ENCODE peak calls at places on chromosomes 13 and 19, in seven cellular contexts. Z, V, R, O, L, H and A are unnamed samples.

GRCh38 chr13:84192125-84192524 is 309.9 kb upstream of the SLITRK1 start:
- DNase-seq in L (no peak), H (peak), Z (peak), R (no peak), V (no peak), O (no peak), A (no peak)

GRCh38 chr19:17095141-17095919 is 19.8 kb downstream of the MYO9B start:
- DNase-seq in V (no peak), R (peak), O (no peak), H (no peak), L (no peak), Z (no peak), A (no peak)

GRCh38 chr19:48397636-48398328 is 4.3 kb downstream of the GRIN2D start:
- DNase-seq in H (no peak), L (no peak), O (no peak), V (peak), R (no peak), Z (no peak), A (no peak)

GRCh38 chr19:10718205-10719196 is 622 bp downstream of the DNM2 start:
- DNase-seq in R (peak), O (peak), L (peak), V (peak), Z (peak), H (peak), A (no peak)

GRCh38 chr13:91647361-91647970 is 249.0 kb downstream of the GPC5 start:
- DNase-seq in O (peak), V (peak), R (peak), L (no peak), Z (peak), H (no peak), A (no peak)

GRCh38 chr19:19409235-19410030 is 4.0 kb downstream of the GATAD2A start:
- DNase-seq in V (no peak), L (no peak), R (no peak), Z (no peak), H (no peak), O (no peak), A (no peak)

GRCh38 chr19:33426621-33427475 is 53.3 kb downstream of the CEBPG start:
- DNase-seq in R (peak), V (no peak), L (no peak), Z (no peak), O (no peak), H (no peak), A (no peak)

GRCh38 chr13:106496072-106496997 is 39.1 kb downstream of the EFNB2 start:
- DNase-seq in O (no peak), L (no peak), R (no peak), V (no peak), H (no peak), Z (no peak), A (no peak)

GRCh38 chr19:10763828-10764339 is 46.0 kb downstream of the DNM2 start:
- DNase-seq in O (no peak), V (no peak), L (no peak), R (no peak), Z (no peak), H (no peak), A (no peak)